ENCODE peak calls at places on chromosomes 5 and 9, in seven cellular contexts. One of them, this sample, is unnamed.

GRCh38 chr5:64210866-64211265 is 45.2 kb downstream of the RNF180 start:
- DNase-seq in adrenal gland: peak
- DNase-seq in right lobe of liver: no peak
- DNase-seq in heart left ventricle: no peak
- DNase-seq in ovary: no peak
- DNase-seq in spleen: no peak
- DNase-seq in Peyer's patch: no peak
- DNase-seq in this sample: no peak

GRCh38 chr5:120082316-120083068 is 381.6 kb upstream of the PRR16 start:
- DNase-seq in adrenal gland: no peak
- DNase-seq in right lobe of liver: no peak
- DNase-seq in heart left ventricle: no peak
- DNase-seq in ovary: no peak
- DNase-seq in spleen: no peak
- DNase-seq in Peyer's patch: no peak
- DNase-seq in this sample: no peak

GRCh38 chr9:104256710-104257091 is 162.6 kb downstream of the SMC2 start:
- DNase-seq in adrenal gland: no peak
- DNase-seq in right lobe of liver: no peak
- DNase-seq in heart left ventricle: no peak
- DNase-seq in ovary: no peak
- DNase-seq in spleen: no peak
- DNase-seq in Peyer's patch: no peak
- DNase-seq in this sample: no peak

GRCh38 chr5:132271251-132272246 is 14.1 kb downstream of the PDLIM4 start:
- DNase-seq in adrenal gland: peak
- DNase-seq in right lobe of liver: no peak
- DNase-seq in heart left ventricle: no peak
- DNase-seq in ovary: no peak
- DNase-seq in spleen: peak
- DNase-seq in Peyer's patch: no peak
- DNase-seq in this sample: no peak

GRCh38 chr5:147675168-147675567 is 107.4 kb downstream of the JAKMIP2 start:
- DNase-seq in adrenal gland: no peak
- DNase-seq in right lobe of liver: no peak
- DNase-seq in heart left ventricle: no peak
- DNase-seq in ovary: no peak
- DNase-seq in spleen: no peak
- DNase-seq in Peyer's patch: no peak
- DNase-seq in this sample: peak

GRCh38 chr9:135241381-135242380 is 154.2 kb downstream of the OLFM1 start:
- DNase-seq in adrenal gland: no peak
- DNase-seq in right lobe of liver: peak
- DNase-seq in heart left ventricle: no peak
- DNase-seq in ovary: no peak
- DNase-seq in spleen: peak
- DNase-seq in Peyer's patch: no peak
- DNase-seq in this sample: no peak

GRCh38 chr5:56457887-56458451 is 224.8 kb upstream of the ANKRD55 start:
- DNase-seq in adrenal gland: peak
- DNase-seq in right lobe of liver: no peak
- DNase-seq in heart left ventricle: peak
- DNase-seq in ovary: no peak
- DNase-seq in spleen: no peak
- DNase-seq in Peyer's patch: no peak
- DNase-seq in this sample: no peak

GRCh38 chr9:70156729-70157128 is 102.0 kb upstream of the SMC5 start:
- DNase-seq in adrenal gland: no peak
- DNase-seq in right lobe of liver: no peak
- DNase-seq in heart left ventricle: no peak
- DNase-seq in ovary: no peak
- DNase-seq in spleen: no peak
- DNase-seq in Peyer's patch: no peak
- DNase-seq in this sample: no peak

GRCh38 chr5:58849995-58850667 is 267.3 kb downstream of the RAB3C start:
- DNase-seq in adrenal gland: no peak
- DNase-seq in right lobe of liver: peak
- DNase-seq in heart left ventricle: no peak
- DNase-seq in ovary: no peak
- DNase-seq in spleen: no peak
- DNase-seq in Peyer's patch: no peak
- DNase-seq in this sample: peak

GRCh38 chr5:119388619-119389190 is 32.9 kb downstream of the TNFAIP8 start:
- DNase-seq in adrenal gland: no peak
- DNase-seq in right lobe of liver: no peak
- DNase-seq in heart left ventricle: no peak
- DNase-seq in ovary: no peak
- DNase-seq in spleen: no peak
- DNase-seq in Peyer's patch: no peak
- DNase-seq in this sample: no peak

GRCh38 chr5:150178262-150178661 is 11.6 kb upstream of the SLC6A7 start:
- DNase-seq in adrenal gland: no peak
- DNase-seq in right lobe of liver: no peak
- DNase-seq in heart left ventricle: no peak
- DNase-seq in ovary: no peak
- DNase-seq in spleen: no peak
- DNase-seq in Peyer's patch: peak
- DNase-seq in this sample: no peak

GRCh38 chr5:109844148-109844547 is 154.4 kb downstream of the MAN2A1 start:
- DNase-seq in adrenal gland: no peak
- DNase-seq in right lobe of liver: no peak
- DNase-seq in heart left ventricle: no peak
- DNase-seq in ovary: no peak
- DNase-seq in spleen: no peak
- DNase-seq in Peyer's patch: no peak
- DNase-seq in this sample: peak

GRCh38 chr5:172160506-172160905 is 27.5 kb downstream of the STK10 start:
- DNase-seq in adrenal gland: no peak
- DNase-seq in right lobe of liver: no peak
- DNase-seq in heart left ventricle: no peak
- DNase-seq in ovary: no peak
- DNase-seq in spleen: no peak
- DNase-seq in Peyer's patch: no peak
- DNase-seq in this sample: no peak

GRCh38 chr5:172156541-172156994 is 31.5 kb downstream of the STK10 start:
- DNase-seq in adrenal gland: no peak
- DNase-seq in right lobe of liver: no peak
- DNase-seq in heart left ventricle: peak
- DNase-seq in ovary: no peak
- DNase-seq in spleen: peak
- DNase-seq in Peyer's patch: no peak
- DNase-seq in this sample: no peak

GRCh38 chr5:172163346-172163745 is 24.7 kb downstream of the STK10 start:
- DNase-seq in adrenal gland: peak
- DNase-seq in right lobe of liver: no peak
- DNase-seq in heart left ventricle: no peak
- DNase-seq in ovary: no peak
- DNase-seq in spleen: no peak
- DNase-seq in Peyer's patch: no peak
- DNase-seq in this sample: no peak

GRCh38 chr5:172162348-172162747 is 25.7 kb downstream of the STK10 start:
- DNase-seq in adrenal gland: no peak
- DNase-seq in right lobe of liver: no peak
- DNase-seq in heart left ventricle: no peak
- DNase-seq in ovary: no peak
- DNase-seq in spleen: no peak
- DNase-seq in Peyer's patch: no peak
- DNase-seq in this sample: peak

GRCh38 chr5:172159016-172159415 is 29.0 kb downstream of the STK10 start:
- DNase-seq in adrenal gland: no peak
- DNase-seq in right lobe of liver: no peak
- DNase-seq in heart left ventricle: no peak
- DNase-seq in ovary: no peak
- DNase-seq in spleen: peak
- DNase-seq in Peyer's patch: no peak
- DNase-seq in this sample: no peak
- TF ChIP-seq POLR2A in adrenal gland: no peak
- TF ChIP-seq POLR2A in right lobe of liver: no peak
- TF ChIP-seq POLR2A in heart left ventricle: no peak
- TF ChIP-seq POLR2A in ovary: no peak
- TF ChIP-seq POLR2A in spleen: no peak
- TF ChIP-seq POLR2A in Peyer's patch: no peak
- TF ChIP-seq POLR2A in this sample: no peak

DNA sequence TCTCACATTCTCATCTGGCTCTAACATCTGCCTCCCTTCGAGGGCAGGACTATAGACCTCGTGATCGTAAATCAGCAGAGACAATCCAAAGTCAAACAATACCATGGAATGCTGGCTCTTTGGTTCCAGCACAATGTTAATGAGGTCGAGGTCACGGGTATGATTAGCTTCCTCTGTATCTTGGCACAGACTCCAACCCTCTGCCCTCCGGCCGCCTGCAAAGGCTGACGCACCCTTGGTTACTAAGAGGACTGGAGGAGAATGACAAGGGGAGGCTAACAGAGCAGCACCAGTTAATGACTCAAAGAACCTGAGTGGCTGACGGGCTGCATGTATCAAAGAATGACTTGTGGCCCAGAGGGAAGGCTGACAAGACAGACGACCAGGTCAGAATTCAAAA is 10.1 kb downstream of the LHFPL2 start:
- DNase-seq in adrenal gland: peak
- DNase-seq in right lobe of liver: no peak
- DNase-seq in heart left ventricle: peak
- DNase-seq in ovary: peak
- DNase-seq in spleen: no peak
- DNase-seq in Peyer's patch: peak
- DNase-seq in this sample: no peak
- TF ChIP-seq POLR2A in adrenal gland: no peak
- TF ChIP-seq POLR2A in right lobe of liver: no peak
- TF ChIP-seq POLR2A in heart left ventricle: no peak
- TF ChIP-seq POLR2A in ovary: no peak
- TF ChIP-seq POLR2A in spleen: no peak
- TF ChIP-seq POLR2A in Peyer's patch: peak
- TF ChIP-seq POLR2A in this sample: no peak

GRCh38 chr5:77140350-77140749 is 53.3 kb upstream of the ZBED3 start:
- DNase-seq in adrenal gland: no peak
- DNase-seq in right lobe of liver: no peak
- DNase-seq in heart left ventricle: no peak
- DNase-seq in ovary: no peak
- DNase-seq in spleen: no peak
- DNase-seq in Peyer's patch: no peak
- DNase-seq in this sample: no peak
- TF ChIP-seq POLR2A in adrenal gland: no peak
- TF ChIP-seq POLR2A in right lobe of liver: no peak
- TF ChIP-seq POLR2A in heart left ventricle: no peak
- TF ChIP-seq POLR2A in ovary: no peak
- TF ChIP-seq POLR2A in spleen: no peak
- TF ChIP-seq POLR2A in Peyer's patch: no peak
- TF ChIP-seq POLR2A in this sample: no peak

GRCh38 chr5:139725073-139725830 is 70.4 kb upstream of the PSD2 start:
- DNase-seq in adrenal gland: peak
- DNase-seq in right lobe of liver: no peak
- DNase-seq in heart left ventricle: peak
- DNase-seq in ovary: peak
- DNase-seq in spleen: peak
- DNase-seq in Peyer's patch: peak
- DNase-seq in this sample: no peak
- TF ChIP-seq POLR2A in adrenal gland: no peak
- TF ChIP-seq POLR2A in right lobe of liver: no peak
- TF ChIP-seq POLR2A in heart left ventricle: no peak
- TF ChIP-seq POLR2A in ovary: no peak
- TF ChIP-seq POLR2A in spleen: no peak
- TF ChIP-seq POLR2A in Peyer's patch: no peak
- TF ChIP-seq POLR2A in this sample: no peak

DNA sequence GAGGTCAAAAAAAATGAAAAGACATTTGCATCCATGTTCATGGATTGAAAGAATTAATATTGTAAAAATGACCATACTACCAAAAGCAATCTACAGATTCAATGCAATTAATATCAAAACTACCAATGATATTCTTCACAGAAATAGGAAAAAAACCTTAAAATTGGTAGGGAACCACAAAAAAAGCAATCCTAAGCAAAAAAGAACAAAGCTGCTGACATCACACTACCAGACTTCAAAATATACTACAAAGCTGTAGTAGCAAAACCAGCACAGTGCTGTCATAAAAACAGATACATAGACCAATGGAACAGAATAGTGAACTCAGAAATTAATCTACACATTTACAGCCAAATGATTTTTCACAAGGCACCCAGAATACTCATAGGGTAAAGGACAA is 34.3 kb downstream of the RGMB start:
- DNase-seq in adrenal gland: no peak
- DNase-seq in right lobe of liver: no peak
- DNase-seq in heart left ventricle: no peak
- DNase-seq in ovary: no peak
- DNase-seq in spleen: no peak
- DNase-seq in Peyer's patch: no peak
- DNase-seq in this sample: no peak
- TF ChIP-seq POLR2A in adrenal gland: no peak
- TF ChIP-seq POLR2A in right lobe of liver: no peak
- TF ChIP-seq POLR2A in heart left ventricle: no peak
- TF ChIP-seq POLR2A in ovary: no peak
- TF ChIP-seq POLR2A in spleen: no peak
- TF ChIP-seq POLR2A in Peyer's patch: no peak
- TF ChIP-seq POLR2A in this sample: no peak

This sample was measured in erythroblast.